ENCODE peak calls at places on chromosome 20, in four cellular contexts. Z, W, U and A are unnamed samples.

GRCh38 chr20:55586626-55587025 is 418.7 kb downstream of the CBLN4 start:
- DNase-seq in Z (no peak), U (no peak), W (no peak), A (no peak)

GRCh38 chr20:46708172-46708860 is 1.1 kb upstream of the SLC2A10 start:
- DNase-seq in W (no peak), U (peak; percentile 82), Z (no peak), A (no peak)

GRCh38 chr20:4045741-4046140 is 30.4 kb upstream of the RNF24 start:
- DNase-seq in W (no peak), U (no peak), Z (no peak), A (no peak)

GRCh38 chr20:346640-347316 is at the start of gene NRSN2:
- DNase-seq in W (peak; percentile 70), Z (peak; percentile 81), U (peak; percentile 76), A (peak; percentile 64)

GRCh38 chr20:36796117-36796516 is 22.6 kb upstream of the DSN1 start:
- DNase-seq in W (no peak), U (no peak), Z (no peak), A (no peak)

GRCh38 chr20:50713677-50714101 is 17.7 kb upstream of the PARD6B start:
- DNase-seq in W (peak; percentile 22), Z (no peak), U (no peak), A (no peak)

GRCh38 chr20:25739615-25740320 is 43.1 kb upstream of the ZNF337 start:
- DNase-seq in W (no peak), Z (no peak), U (no peak), A (no peak)

GRCh38 chr20:59789641-59790040 is 143.8 kb downstream of the SYCP2 start:
- DNase-seq in U (no peak), W (no peak), Z (no peak), A (no peak)

GRCh38 chr20:39885975-39886649 is 802.9 kb downstream of the MAFB start:
- DNase-seq in Z (peak; percentile 80), W (peak; percentile 65), U (peak; percentile 30), A (peak; percentile 55)

GRCh38 chr20:325889-326644 is 715 bp downstream of the SOX12 start:
- DNase-seq in Z (peak; percentile 86), U (peak; percentile 79), W (peak; percentile 67), A (peak; percentile 80)

GRCh38 chr20:23244207-23244915 is 106.2 kb upstream of the NXT1 start:
- DNase-seq in U (no peak), W (no peak), Z (no peak), A (no peak)

GRCh38 chr20:24986436-24987015 is 6.0 kb downstream of the APMAP start:
- DNase-seq in U (no peak), Z (peak; percentile 43), W (no peak), A (no peak)

GRCh38 chr20:25022680-25023079 is 30.1 kb upstream of the APMAP start:
- DNase-seq in U (peak; percentile 92), W (no peak), Z (peak; percentile 65), A (peak; percentile 81)

GRCh38 chr20:60780388-60781025 is 471.6 kb upstream of the CDH4 start:
- DNase-seq in U (no peak), Z (no peak), W (no peak), A (no peak)

GRCh38 chr20:1811621-1812498 is 83.3 kb upstream of the SIRPA start:
- DNase-seq in Z (no peak), U (no peak), W (no peak), A (no peak)

GRCh38 chr20:59077705-59078104 is 35.1 kb upstream of the PRELID3B start:
- DNase-seq in Z (no peak), U (no peak), W (no peak), A (no peak)

GRCh38 chr20:24987244-24987643 is 5.3 kb downstream of the APMAP start:
- DNase-seq in W (no peak), U (no peak), Z (no peak), A (no peak)

GRCh38 chr20:58988565-58988882 is 7.5 kb downstream of the NELFCD start:
- DNase-seq in Z (peak; percentile 31), W (no peak), U (no peak), A (no peak)

GRCh38 chr20:52305843-52306242 is 114.3 kb upstream of the ZFP64 start:
- DNase-seq in U (no peak), W (no peak), Z (no peak), A (no peak)

GRCh38 chr20:52031206-52031573 is 160.4 kb downstream of the ZFP64 start:
- DNase-seq in W (no peak), U (no peak), Z (no peak), A (no peak)

GRCh38 chr20:50237349-50237748 is 46.7 kb downstream of the CEBPB start:
- DNase-seq in Z (no peak), W (no peak), U (peak; percentile 7), A (peak; percentile 20)

GRCh38 chr20:49696594-49696993 is 17.1 kb downstream of the B4GALT5 start:
- DNase-seq in U (no peak), W (no peak), Z (no peak), A (no peak)

GRCh38 chr20:58555078-58555765 is 40.0 kb upstream of the APCDD1L start:
- DNase-seq in U (no peak), W (no peak), Z (no peak), A (no peak)

GRCh38 chr20:11136691-11137090 is 462.9 kb upstream of the JAG1 start:
- DNase-seq in Z (no peak), W (no peak), U (no peak), A (no peak)

GRCh38 chr20:33787253-33787891 is 23.8 kb upstream of the CHMP4B start:
- DNase-seq in Z (no peak), U (no peak), W (peak; percentile 11), A (no peak)

GRCh38 chr20:34222208-34222607 is 19.0 kb upstream of the ASIP start:
- DNase-seq in Z (no peak), W (no peak), U (no peak), A (no peak)

GRCh38 chr20:982754-983153 is 19.4 kb downstream of the RSPO4 start:
- DNase-seq in U (no peak), Z (no peak), W (no peak), A (no peak)

GRCh38 chr20:38892091-38892981 is 33.9 kb upstream of the FAM83D start:
- DNase-seq in W (no peak), U (no peak), Z (no peak), A (no peak)

GRCh38 chr20:35006531-35006971 is 50.9 kb downstream of the MYH7B start:
- DNase-seq in W (no peak), U (peak; percentile 3), Z (peak; percentile 34), A (no peak)

GRCh38 chr20:63539092-63539430 is 1.9 kb upstream of the PTK6 start:
- DNase-seq in Z (no peak), W (no peak), U (no peak), A (no peak)

GRCh38 chr20:63538204-63539091 is 1.3 kb upstream of the PTK6 start:
- DNase-seq in U (peak; percentile 94), W (peak; percentile 61), Z (no peak), A (peak; percentile 86)

GRCh38 chr20:63536241-63536977 is 767 bp downstream of the PTK6 start:
- DNase-seq in W (peak; percentile 11), U (peak; percentile 60), Z (no peak), A (no peak)

GRCh38 chr20:63536997-63537524 is at the start of gene PTK6:
- DNase-seq in Z (no peak), W (no peak), U (peak; percentile 70), A (peak; percentile 93)

GRCh38 chr20:63537525-63538203 is 488 bp upstream of the PTK6 start:
- DNase-seq in W (peak; percentile 87), U (peak; percentile 91), Z (peak; percentile 87), A (peak; percentile 98)
- TF ChIP-seq CTCF in W (peak; percentile 92), U (peak; percentile 98), Z (peak; percentile 96), A (peak; percentile 98)

GRCh38 chr20:18738888-18739287 is 74.7 kb upstream of the SCP2D1 start:
- DNase-seq in Z (no peak), W (no peak), U (no peak), A (no peak)

GRCh38 chr20:18737140-18737539 is 76.4 kb upstream of the SCP2D1 start:
- DNase-seq in W (no peak), Z (no peak), U (no peak), A (no peak)

GRCh38 chr20:18740726-18741125 is 72.9 kb upstream of the SCP2D1 start:
- DNase-seq in W (no peak), Z (no peak), U (no peak), A (no peak)

GRCh38 chr20:18739785-18740184 is 73.8 kb upstream of the SCP2D1 start:
- DNase-seq in U (no peak), W (no peak), Z (no peak), A (no peak)

DNA sequence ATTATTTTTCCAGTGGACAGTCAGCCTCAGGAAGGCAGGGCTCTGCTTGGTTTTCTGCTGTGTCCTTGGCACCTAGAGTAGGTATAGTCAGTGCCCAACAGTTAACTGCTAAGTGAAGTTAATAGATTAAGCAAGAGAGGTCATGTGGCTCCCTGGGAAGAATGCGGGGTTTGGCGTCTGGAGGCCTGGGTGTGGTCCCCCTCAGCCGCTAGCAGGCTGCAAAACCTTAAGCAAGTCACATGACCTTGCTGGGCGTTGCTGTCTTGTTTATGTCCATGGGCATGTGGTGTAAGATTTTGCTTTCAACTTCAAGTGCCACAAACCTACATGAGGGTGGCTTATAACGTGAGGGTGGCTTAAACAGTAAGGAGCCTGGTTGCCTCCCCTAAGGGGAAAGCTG is 75.5 kb upstream of the SCP2D1 start:
- DNase-seq in W (no peak), U (no peak), Z (no peak), A (peak; percentile 65)
- TF ChIP-seq CTCF in W (no peak), U (no peak), Z (no peak), A (no peak)

DNA sequence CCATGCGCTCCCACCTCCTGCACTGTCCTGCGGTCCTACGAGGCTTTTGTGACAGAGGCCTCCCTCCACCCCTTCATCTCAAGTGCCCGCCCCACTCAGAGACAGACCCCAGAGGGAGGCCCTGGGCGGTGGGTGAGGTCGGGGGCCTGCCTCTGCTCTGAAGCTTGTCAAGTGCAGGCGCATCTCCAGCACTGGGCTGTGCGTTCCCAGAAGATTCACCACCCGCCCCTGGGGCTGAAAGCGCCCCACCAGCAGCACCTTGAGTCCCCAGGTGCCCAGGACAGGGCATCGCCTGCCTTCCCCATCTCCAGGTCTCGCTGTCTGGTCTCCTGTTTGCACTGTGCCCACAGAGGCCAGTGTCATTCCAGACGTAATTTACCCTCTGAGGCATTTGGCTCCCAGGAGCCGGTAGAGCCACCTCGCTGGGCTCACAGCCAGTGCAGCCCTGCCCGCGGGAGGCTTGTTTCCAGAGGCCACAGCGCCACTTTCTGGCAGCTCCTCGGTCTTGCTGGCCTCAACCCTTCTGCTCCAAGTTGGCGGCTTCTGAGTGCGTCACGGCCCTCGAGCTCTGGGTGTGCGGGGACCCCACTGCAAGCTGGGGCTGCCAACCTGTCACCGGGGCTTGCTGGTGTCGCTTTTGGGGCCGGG is 191.1 kb downstream of the TAF4 start:
- DNase-seq in Z (no peak), U (peak; percentile 30), W (peak; percentile 39), A (no peak)
- TF ChIP-seq CTCF in Z (no peak), U (no peak), W (no peak), A (no peak)

DNA sequence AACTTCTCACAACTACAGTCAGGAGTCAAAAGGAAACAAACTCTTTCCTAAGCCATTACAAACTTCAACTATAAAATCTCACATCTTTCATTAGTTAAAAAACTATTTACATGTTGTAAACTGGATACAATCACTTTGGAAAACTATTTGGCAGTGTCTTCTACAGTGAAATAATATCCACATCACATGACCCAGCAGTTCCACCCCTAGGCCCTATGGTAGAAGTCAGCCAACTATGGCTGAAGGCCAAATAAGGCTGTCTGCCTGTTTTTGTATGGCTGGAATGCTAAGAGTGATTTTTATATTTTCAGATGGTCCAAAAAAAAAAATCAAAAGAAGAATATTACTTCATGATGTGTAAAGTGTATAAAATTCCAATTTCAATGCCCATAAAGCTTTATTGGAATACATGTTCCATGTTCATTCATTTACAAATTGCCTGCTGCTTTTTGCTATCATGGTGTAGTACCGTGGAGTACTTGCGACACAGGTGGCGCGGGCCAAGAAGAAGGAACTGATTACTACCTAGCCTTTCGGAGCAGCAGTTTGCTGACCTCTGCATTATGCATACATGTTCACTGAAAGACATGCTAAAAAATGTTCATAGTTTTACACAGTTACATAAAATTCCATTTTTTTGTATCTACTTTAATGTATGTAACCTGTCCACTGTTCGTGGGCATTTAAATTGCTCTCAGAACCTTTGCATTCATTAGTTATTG is 129.0 kb downstream of the KIF16B start:
- DNase-seq in W (no peak), Z (no peak), U (no peak), A (no peak)
- TF ChIP-seq CTCF in W (no peak), Z (no peak), U (no peak), A (no peak)